ENCODE peak calls at places on chromosomes 5 and 9, in ten cellular contexts. U is tibial nerve, P is mammary epithelial cell, B is colonic mucosa, G is endothelial cell of umbilical vein, C is neural progenitor cell, E is upper lobe of left lung, H is uterus, L is pancreas, Y is cardiac muscle cell. D is an unnamed sample. For H3K4me1 and H3K36me3, the result is how much of the 10 kb centered on the place peaks cover.

GRCh38 chr9:79377315-79377855 is 194.4 kb upstream of the TLE4 start:
- DNase-seq in U (no peak), P (no peak), B (no peak), G (no peak), C (no peak), E (no peak), H (no peak), L (no peak), Y (no peak), D (no peak)

GRCh38 chr9:126965541-126966428 is 51.2 kb downstream of the RALGPS1 start:
- DNase-seq in U (peak), P (peak), B (peak), G (peak), C (peak), E (no peak), H (peak), L (no peak), Y (peak), D (no peak)

GRCh38 chr5:10975915-10976314 is 214.9 kb upstream of the DAP start:
- DNase-seq in U (no peak), P (no peak), B (no peak), G (no peak), C (no peak), E (no peak), H (no peak), L (no peak), Y (no peak), D (no peak)

GRCh38 chr5:10485897-10486296 is 44.2 kb downstream of the ROPN1L start:
- DNase-seq in U (no peak), P (no peak), B (no peak), G (no peak), C (no peak), E (no peak), H (no peak), L (no peak), Y (no peak), D (no peak)

GRCh38 chr5:165538065-165538464 is 2032.6 kb downstream of the MAT2B start:
- DNase-seq in U (no peak), P (no peak), B (no peak), G (no peak), C (no peak), E (no peak), H (no peak), L (no peak), Y (no peak), D (no peak)

GRCh38 chr5:67234671-67235176 is 38.1 kb upstream of the CD180 start:
- DNase-seq in U (peak), P (peak), B (peak), G (peak), C (no peak), E (no peak), H (peak), L (no peak), Y (peak), D (peak)

GRCh38 chr5:131209506-131210191 is 38.9 kb downstream of the LYRM7 start:
- DNase-seq in U (no peak), P (no peak), B (peak), G (no peak), C (peak), E (peak), H (no peak), L (no peak), Y (no peak), D (no peak)

GRCh38 chr5:138611295-138612220 is 36.4 kb upstream of the HSPA9 start:
- DNase-seq in U (no peak), P (no peak), B (no peak), G (peak), C (peak), E (no peak), H (peak), L (no peak), Y (peak), D (no peak)

GRCh38 chr9:123678038-123678877 is 251.7 kb downstream of the DENND1A start:
- DNase-seq in U (no peak), P (no peak), B (peak), G (peak), C (no peak), E (no peak), H (no peak), L (no peak), Y (peak), D (no peak)

GRCh38 chr9:131546336-131547084 is 1.2 kb downstream of the PRRT1B start:
- DNase-seq in U (no peak), P (no peak), B (peak), G (peak), C (no peak), E (no peak), H (no peak), L (peak), Y (peak), D (no peak)

GRCh38 chr5:121976979-121977378 is 15.2 kb downstream of the SRFBP1 start:
- DNase-seq in U (no peak), P (peak), B (no peak), G (no peak), C (no peak), E (no peak), H (no peak), L (no peak), Y (peak), D (no peak)

GRCh38 chr5:121969660-121970295 is 8.0 kb downstream of the SRFBP1 start:
- DNase-seq in U (no peak), P (no peak), B (no peak), G (peak), C (no peak), E (no peak), H (no peak), L (no peak), Y (peak), D (no peak)

GRCh38 chr5:121975294-121975693 is 13.5 kb downstream of the SRFBP1 start:
- DNase-seq in U (no peak), P (no peak), B (no peak), G (no peak), C (no peak), E (no peak), H (no peak), L (no peak), Y (no peak), D (no peak)

GRCh38 chr5:121968910-121969607 is 7.3 kb downstream of the SRFBP1 start:
- DNase-seq in U (no peak), P (peak), B (no peak), G (peak), C (no peak), E (peak), H (no peak), L (no peak), Y (peak), D (no peak)

DNA sequence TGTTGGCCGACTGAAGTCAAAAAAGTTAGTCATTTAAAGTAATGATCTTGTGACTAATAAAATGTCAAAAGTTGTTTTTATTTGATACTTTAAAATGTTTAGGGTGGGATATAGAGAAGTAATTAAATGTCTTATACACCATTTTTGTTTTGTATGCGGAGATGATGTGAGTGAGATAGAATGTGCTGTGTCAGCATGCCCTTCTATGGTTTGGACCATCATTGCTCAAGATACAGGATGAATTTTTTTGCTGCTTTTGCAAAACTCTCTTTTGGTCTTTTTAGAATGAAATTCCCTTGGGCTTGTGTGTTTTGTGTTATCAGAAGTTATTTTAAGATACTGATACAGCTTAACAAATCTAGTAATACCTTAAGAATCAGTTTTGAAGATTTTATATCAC is 12.5 kb downstream of the SRFBP1 start:
- DNase-seq in U (no peak), P (no peak), B (no peak), G (no peak), C (no peak), E (no peak), H (no peak), L (no peak), Y (peak), D (no peak)
- H3K4me1 ChIP-seq in U (under half), P (under half), B (under half), G (under half), C (under half), E (under half), H (under half), L (under half), Y (under half), D (under half)

DNA sequence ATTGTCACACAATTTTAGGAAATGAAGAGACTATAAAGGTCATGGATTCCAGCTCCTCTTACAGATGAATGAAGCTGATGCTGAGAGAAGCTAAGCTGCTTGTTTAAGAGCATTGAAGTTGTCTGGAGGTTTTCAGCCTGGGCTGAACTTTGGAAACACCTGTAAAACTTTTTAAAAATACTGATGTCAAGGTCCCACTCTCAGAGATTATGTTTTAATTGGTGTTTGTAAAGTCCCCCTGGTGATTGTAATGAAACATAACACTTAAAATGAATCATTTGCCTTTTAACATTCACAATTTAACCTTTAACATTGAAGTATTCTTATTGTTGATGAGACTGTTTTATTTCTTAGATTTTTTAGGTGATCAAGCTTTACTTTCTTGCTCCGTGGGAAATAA is 16.4 kb downstream of the RAD23B start:
- DNase-seq in U (no peak), P (no peak), B (no peak), G (peak), C (no peak), E (no peak), H (no peak), L (no peak), Y (no peak), D (no peak)
- TF ChIP-seq CTCF in U (no peak), P (peak), B (no peak), G (no peak), C (no peak), E (no peak), H (no peak), L (no peak), Y (peak), D (no peak)

GRCh38 chr5:145804701-145805100 is 30.4 kb downstream of the PRELID2 start:
- DNase-seq in U (no peak), P (no peak), B (no peak), G (no peak), C (peak), E (no peak), H (no peak), L (no peak), Y (no peak), D (no peak)
- H3K36me3 ChIP-seq in U (under half), P (under half), B (under half), G (under half), C (under half), E (under half), H (under half), L (under half), Y (under half), D (under half)

GRCh38 chr5:143390941-143391340 is 12.5 kb downstream of the NR3C1 start:
- DNase-seq in U (no peak), P (no peak), B (no peak), G (no peak), C (no peak), E (no peak), H (no peak), L (no peak), Y (no peak), D (no peak)
- H3K4me1 ChIP-seq in U (under half), P (under half), B (under half), G (under half), C (under half), E (half or more), H (under half), L (half or more), Y (under half), D (under half)

GRCh38 chr5:150508828-150509227 is 897 bp downstream of the NDST1 start:
- DNase-seq in U (no peak), P (no peak), B (no peak), G (no peak), C (no peak), E (no peak), H (no peak), L (no peak), Y (no peak), D (no peak)

GRCh38 chr5:150512368-150512747 is 4.4 kb downstream of the NDST1 start:
- DNase-seq in U (peak), P (no peak), B (peak), G (peak), C (no peak), E (peak), H (peak), L (no peak), Y (peak), D (no peak)

GRCh38 chr5:150509992-150510391 is 2.1 kb downstream of the NDST1 start:
- DNase-seq in U (no peak), P (no peak), B (no peak), G (no peak), C (no peak), E (no peak), H (no peak), L (no peak), Y (no peak), D (no peak)

GRCh38 chr5:150511641-150512367 is 3.9 kb downstream of the NDST1 start:
- DNase-seq in U (no peak), P (peak), B (peak), G (no peak), C (peak), E (peak), H (peak), L (no peak), Y (peak), D (no peak)

DNA sequence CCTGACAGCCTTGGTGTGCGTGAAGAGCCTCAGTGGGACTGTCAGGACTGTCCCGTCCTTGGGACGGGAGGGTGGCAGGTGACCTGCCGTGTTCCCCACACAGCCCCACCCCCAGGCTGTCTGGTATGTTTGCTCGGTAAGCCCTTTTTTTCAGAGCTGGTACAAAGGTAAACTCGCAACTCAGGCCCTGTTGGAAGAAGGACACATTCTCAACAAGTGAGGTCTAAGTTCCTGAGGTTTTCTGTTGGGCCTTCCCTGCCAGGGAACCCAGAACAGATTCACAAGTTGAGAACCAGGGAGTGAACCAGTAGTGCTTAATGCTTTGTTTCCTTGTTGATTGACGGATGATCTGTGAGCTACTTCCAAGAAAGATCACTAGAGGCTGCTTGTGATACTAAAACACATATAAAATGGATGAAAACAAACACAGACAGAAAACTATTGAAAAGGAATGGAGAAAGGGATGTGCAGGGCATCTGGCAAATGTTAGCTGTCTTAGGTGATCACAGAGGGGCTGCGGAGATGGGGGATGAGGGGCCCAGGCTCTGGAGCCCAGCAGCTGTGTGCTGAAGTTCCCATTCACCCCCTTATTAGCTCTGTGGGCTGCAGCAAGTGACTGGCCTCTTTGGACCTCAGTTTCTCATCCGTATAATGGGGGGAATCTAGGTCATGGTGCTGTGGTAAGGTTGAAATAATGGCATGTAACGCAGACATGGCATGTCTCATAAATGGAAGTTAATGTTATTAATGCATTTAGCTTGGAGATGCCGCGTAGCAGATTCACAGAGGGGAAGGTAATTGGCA is 2.7 kb downstream of the NDST1 start:
- DNase-seq in U (no peak), P (no peak), B (peak), G (no peak), C (no peak), E (peak), H (no peak), L (no peak), Y (no peak), D (no peak)
- TF ChIP-seq CTCF in U (no peak), P (no peak), B (no peak), G (no peak), C (no peak), E (no peak), H (no peak), L (no peak), Y (no peak), D (no peak)